ENCODE peak calls at places on chromosomes 5 and 9, in seven cellular contexts. P, X, U, K, F, R and S are unnamed samples.

GRCh38 chr5:160054047-160054446 is 45.1 kb downstream of the TTC1 start:
- DNase-seq in P (no peak), X (no peak), U (no peak), K (no peak), F (no peak), R (no peak), S (no peak)

GRCh38 chr5:82641362-82641988 is 363.3 kb upstream of the RPS23 start:
- DNase-seq in P (peak; percentile 81), X (peak; percentile 29), U (peak; percentile 69), K (peak; percentile 84), F (peak; percentile 94), R (peak; percentile 79), S (peak; percentile 81)

GRCh38 chr9:93267681-93268505 is 84.0 kb downstream of the WNK2 start:
- DNase-seq in P (no peak), X (no peak), U (no peak), K (no peak), F (peak; percentile 46), R (no peak), S (no peak)

GRCh38 chr5:31116466-31117031 is 76.9 kb upstream of the CDH6 start:
- DNase-seq in P (no peak), X (no peak), U (no peak), K (no peak), F (no peak), R (no peak), S (no peak)

GRCh38 chr5:134133213-134133994 is 18.9 kb downstream of the TCF7 start:
- DNase-seq in P (no peak), X (no peak), U (no peak), K (no peak), F (no peak), R (no peak), S (no peak)

GRCh38 chr9:104882574-104882973 is 45.4 kb downstream of the ABCA1 start:
- DNase-seq in P (no peak), X (no peak), U (no peak), K (no peak), F (no peak), R (no peak), S (no peak)

GRCh38 chr9:83299556-83299955 is 236.6 kb upstream of the RASEF start:
- DNase-seq in P (no peak), X (no peak), U (peak; percentile 37), K (peak; percentile 75), F (peak; percentile 86), R (no peak), S (peak; percentile 11)

GRCh38 chr5:50702615-50703325 is 36.3 kb downstream of the PARP8 start:
- DNase-seq in P (no peak), X (peak; percentile 15), U (no peak), K (no peak), F (no peak), R (no peak), S (no peak)

GRCh38 chr5:40873481-40873880 is 32.3 kb downstream of the CARD6 start:
- DNase-seq in P (no peak), X (no peak), U (no peak), K (no peak), F (no peak), R (no peak), S (no peak)

GRCh38 chr5:58241383-58241782 is 218.5 kb downstream of the PLK2 start:
- DNase-seq in P (no peak), X (no peak), U (no peak), K (no peak), F (peak; percentile 66), R (no peak), S (peak; percentile 98)

GRCh38 chr9:17367035-17367434 is 211.8 kb upstream of the SH3GL2 start:
- DNase-seq in P (no peak), X (no peak), U (no peak), K (no peak), F (no peak), R (no peak), S (no peak)

GRCh38 chr5:87536365-87536764 is 123.6 kb upstream of the CCNH start:
- DNase-seq in P (no peak), X (no peak), U (no peak), K (no peak), F (no peak), R (no peak), S (no peak)

GRCh38 chr9:135223831-135224230 is 136.4 kb downstream of the OLFM1 start:
- DNase-seq in P (no peak), X (no peak), U (no peak), K (no peak), F (no peak), R (no peak), S (no peak)

GRCh38 chr9:114276908-114277821 is 45.7 kb upstream of the ORM1 start:
- DNase-seq in P (peak; percentile 28), X (no peak), U (no peak), K (peak; percentile 99), F (no peak), R (no peak), S (peak; percentile 38)

GRCh38 chr9:117696141-117696540 is 8.1 kb upstream of the TLR4 start:
- DNase-seq in P (no peak), X (no peak), U (no peak), K (no peak), F (no peak), R (no peak), S (no peak)

GRCh38 chr5:138336952-138337684 is 948 bp upstream of the FAM53C start:
- DNase-seq in P (peak; percentile 91), X (no peak), U (peak; percentile 81), K (peak; percentile 91), F (peak; percentile 92), R (no peak), S (no peak)

GRCh38 chr5:11619339-11620028 is 284.8 kb downstream of the CTNND2 start:
- DNase-seq in P (no peak), X (no peak), U (no peak), K (no peak), F (no peak), R (peak; percentile 41), S (no peak)

GRCh38 chr9:127961166-127961490 is 19.7 kb downstream of the EEIG1 start:
- DNase-seq in P (no peak), X (no peak), U (no peak), K (no peak), F (no peak), R (no peak), S (no peak)

GRCh38 chr9:127963359-127964064 is 17.3 kb downstream of the EEIG1 start:
- DNase-seq in P (peak; percentile 83), X (no peak), U (no peak), K (no peak), F (peak; percentile 86), R (no peak), S (no peak)

GRCh38 chr9:127962278-127962677 is 18.5 kb downstream of the EEIG1 start:
- DNase-seq in P (no peak), X (no peak), U (no peak), K (no peak), F (no peak), R (no peak), S (no peak)

GRCh38 chr9:127961613-127962150 is 19.1 kb downstream of the EEIG1 start:
- DNase-seq in P (no peak), X (no peak), U (no peak), K (no peak), F (no peak), R (no peak), S (no peak)

DNA sequence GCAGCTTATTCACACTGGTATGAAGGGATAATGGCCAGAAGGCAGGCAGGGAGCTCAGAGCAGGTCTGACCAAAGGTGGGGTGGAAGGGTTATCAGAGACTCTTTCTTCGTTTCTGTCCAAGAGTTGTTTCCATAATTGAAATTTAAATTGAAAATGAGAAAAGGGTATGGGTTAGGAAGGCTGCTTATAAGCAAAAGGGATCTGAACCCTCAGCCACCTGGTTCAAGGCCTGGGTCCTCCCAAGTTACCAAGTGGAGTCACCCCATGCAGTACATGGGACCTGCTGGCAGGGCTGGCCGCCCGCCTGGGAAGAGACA is 17.8 kb downstream of the EEIG1 start:
- DNase-seq in P (no peak), X (no peak), U (no peak), K (no peak), F (no peak), R (no peak), S (no peak)
- H3K27ac ChIP-seq in P (peak overlapping the region; percentile 82), X (peak overlapping the region; percentile 47), U (peak overlapping the region; percentile 89), K (no peak overlapping the region), F (peak overlapping the region; percentile 91), R (peak overlapping the region; percentile 69), S (no peak overlapping the region)

GRCh38 chr5:172904643-172905345 is 54.4 kb upstream of the RPL26L1 start:
- DNase-seq in P (peak; percentile 62), X (no peak), U (no peak), K (peak; percentile 87), F (peak; percentile 98), R (no peak), S (peak; percentile 65)

GRCh38 chr5:172905346-172905756 is 53.9 kb upstream of the RPL26L1 start:
- DNase-seq in P (peak; percentile 36), X (no peak), U (no peak), K (no peak), F (no peak), R (no peak), S (no peak)

GRCh38 chr5:172904312-172904642 is 54.9 kb upstream of the RPL26L1 start:
- DNase-seq in P (no peak), X (no peak), U (no peak), K (no peak), F (no peak), R (no peak), S (no peak)

GRCh38 chr5:172902497-172903472 is 56.4 kb upstream of the RPL26L1 start:
- DNase-seq in P (peak; percentile 92), X (no peak), U (peak; percentile 82), K (peak; percentile 91), F (peak; percentile 97), R (peak; percentile 66), S (peak; percentile 46)

GRCh38 chr5:172903790-172904189 is 55.4 kb upstream of the RPL26L1 start:
- DNase-seq in P (peak; percentile 71), X (no peak), U (no peak), K (peak; percentile 95), F (peak; percentile 90), R (no peak), S (peak; percentile 84)
- H3K4me1 ChIP-seq in P (peaks cover 32% of the 10 kb centered on the region), X (no peaks in the 10 kb centered on the region), U (peaks cover 95% of the 10 kb centered on the region), K (peaks cover 68% of the 10 kb centered on the region), F (peaks cover 42% of the 10 kb centered on the region), R (peaks cover 9% of the 10 kb centered on the region), S (peaks cover 31% of the 10 kb centered on the region)

GRCh38 chr9:126813072-126813471 is 8.2 kb downstream of the ZBTB43 start:
- DNase-seq in P (no peak), X (no peak), U (no peak), K (no peak), F (no peak), R (no peak), S (no peak)
- H3K27ac ChIP-seq in P (no peak overlapping the region), X (no peak overlapping the region), U (no peak overlapping the region), K (no peak overlapping the region), F (no peak overlapping the region), R (peak overlapping the region; percentile 67), S (no peak overlapping the region)

DNA sequence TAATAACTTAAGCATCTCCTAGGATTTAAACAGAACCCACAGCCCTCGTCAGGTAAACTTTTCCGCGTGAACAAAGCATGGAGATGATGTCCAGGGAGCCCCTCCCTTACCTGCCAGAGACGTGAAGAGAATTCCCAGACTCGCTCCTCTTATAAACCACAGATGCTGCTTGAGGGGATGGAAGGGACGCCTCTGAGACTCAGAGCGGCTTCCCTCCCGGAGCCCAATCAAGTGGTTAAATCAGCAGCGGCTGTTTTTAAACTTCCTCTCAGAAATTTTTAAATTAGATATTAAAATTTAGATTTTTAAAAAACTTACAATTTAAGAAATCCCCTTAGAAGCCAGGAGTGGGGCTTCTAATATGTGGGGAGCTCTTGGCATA is 71.8 kb downstream of the RAPGEF1 start:
- DNase-seq in P (no peak), X (no peak), U (no peak), K (no peak), F (peak; percentile 47), R (no peak), S (no peak)
- H3K4me1 ChIP-seq in P (peaks cover 6% of the 10 kb centered on the region), X (peaks cover 97% of the 10 kb centered on the region), U (peaks cover 20% of the 10 kb centered on the region), K (peaks cover 28% of the 10 kb centered on the region), F (peaks cover 17% of the 10 kb centered on the region), R (peaks cover 32% of the 10 kb centered on the region), S (peaks cover 39% of the 10 kb centered on the region)

GRCh38 chr5:172839669-172840068 is 5.6 kb downstream of the ERGIC1 start:
- DNase-seq in P (peak; percentile 65), X (no peak), U (no peak), K (no peak), F (peak; percentile 83), R (no peak), S (no peak)
- H3K27ac ChIP-seq in P (peak overlapping the region; percentile 33), X (no peak overlapping the region), U (peak overlapping the region; percentile 20), K (no peak overlapping the region), F (peak overlapping the region; percentile 81), R (no peak overlapping the region), S (no peak overlapping the region)